ENCODE peak calls at places on chromosome 6, in seven cellular contexts. E, L, Z, Q, H, Y and C are unnamed samples. For H3K79me2, the result is how much of the 10 kb centered on the place peaks cover.

GRCh38 chr6:42007753-42008528 is 42.4 kb upstream of the TAF8 start:
- DNase-seq in E (no peak), L (no peak), Z (no peak), Q (no peak), H (no peak), Y (no peak), C (peak)

GRCh38 chr6:93139408-93140081 is 279.8 kb downstream of the EPHA7 start:
- DNase-seq in E (no peak), L (no peak), Z (no peak), Q (no peak), H (no peak), Y (no peak), C (no peak)

GRCh38 chr6:37074053-37074827 is 68.8 kb downstream of the FGD2 start:
- DNase-seq in E (peak), L (no peak), Z (peak), Q (no peak), H (peak), Y (peak), C (no peak)

GRCh38 chr6:43733471-43734293 is 36.3 kb upstream of the VEGFA start:
- DNase-seq in E (no peak), L (no peak), Z (no peak), Q (no peak), H (no peak), Y (peak), C (peak)

GRCh38 chr6:6915813-6916547 is 191.8 kb upstream of the RREB1 start:
- DNase-seq in E (peak), L (no peak), Z (peak), Q (no peak), H (no peak), Y (peak), C (no peak)

GRCh38 chr6:104728444-104728843 is 131.3 kb downstream of the HACE1 start:
- DNase-seq in E (peak), L (no peak), Z (no peak), Q (no peak), H (no peak), Y (no peak), C (no peak)

GRCh38 chr6:37971711-37972410 is 152.3 kb downstream of the ZFAND3 start:
- DNase-seq in E (peak), L (no peak), Z (no peak), Q (no peak), H (no peak), Y (no peak), C (no peak)

GRCh38 chr6:7021306-7021705 is 86.5 kb upstream of the RREB1 start:
- DNase-seq in E (no peak), L (no peak), Z (no peak), Q (no peak), H (no peak), Y (no peak), C (no peak)

GRCh38 chr6:91575032-91575431 is 988.2 kb upstream of the MAP3K7 start:
- DNase-seq in E (no peak), L (no peak), Z (no peak), Q (no peak), H (no peak), Y (no peak), C (no peak)

GRCh38 chr6:13918686-13919085 is 6.1 kb upstream of the RNF182 start:
- DNase-seq in E (no peak), L (no peak), Z (no peak), Q (no peak), H (no peak), Y (no peak), C (no peak)

GRCh38 chr6:1024587-1024986 is 287.3 kb upstream of the FOXQ1 start:
- DNase-seq in E (peak), L (no peak), Z (peak), Q (no peak), H (no peak), Y (peak), C (no peak)

GRCh38 chr6:79338493-79338892 is 104.0 kb upstream of the HMGN3 start:
- DNase-seq in E (no peak), L (no peak), Z (no peak), Q (no peak), H (no peak), Y (no peak), C (no peak)

GRCh38 chr6:168071620-168072019 is 7.4 kb downstream of the FRMD1 start:
- DNase-seq in E (no peak), L (no peak), Z (no peak), Q (no peak), H (peak), Y (no peak), C (no peak)

GRCh38 chr6:29395331-29395730 is at the start of gene OR12D2:
- DNase-seq in E (no peak), L (no peak), Z (no peak), Q (no peak), H (no peak), Y (no peak), C (no peak)

GRCh38 chr6:3620937-3621336 is 130.6 kb downstream of the PXDC1 start:
- DNase-seq in E (no peak), L (no peak), Z (no peak), Q (no peak), H (no peak), Y (no peak), C (no peak)

GRCh38 chr6:149293244-149293643 is 24.3 kb upstream of the TAB2 start:
- DNase-seq in E (no peak), L (no peak), Z (no peak), Q (no peak), H (no peak), Y (peak), C (no peak)

GRCh38 chr6:13527669-13528051 is 40.3 kb upstream of the GFOD1 start:
- DNase-seq in E (no peak), L (no peak), Z (no peak), Q (no peak), H (no peak), Y (no peak), C (no peak)

GRCh38 chr6:61809004-61809595 is 476.9 kb downstream of the KHDRBS2 start:
- DNase-seq in E (peak), L (peak), Z (peak), Q (peak), H (no peak), Y (peak), C (peak)

GRCh38 chr6:146548898-146549374 is 5.3 kb downstream of the RAB32 start:
- DNase-seq in E (no peak), L (no peak), Z (no peak), Q (no peak), H (peak), Y (no peak), C (no peak)

GRCh38 chr6:53358440-53359087 is 9.8 kb upstream of the ELOVL5 start:
- DNase-seq in E (no peak), L (no peak), Z (no peak), Q (no peak), H (no peak), Y (no peak), C (peak)

GRCh38 chr6:47631248-47632196 is 66.9 kb upstream of the ADGRF4 start:
- DNase-seq in E (peak), L (peak), Z (peak), Q (peak), H (peak), Y (peak), C (peak)

GRCh38 chr6:170271771-170272314 is 19.0 kb downstream of the DLL1 start:
- DNase-seq in E (no peak), L (no peak), Z (no peak), Q (no peak), H (no peak), Y (no peak), C (peak)

GRCh38 chr6:158674342-158674969 is 24.6 kb downstream of the SYTL3 start:
- DNase-seq in E (no peak), L (peak), Z (no peak), Q (no peak), H (no peak), Y (no peak), C (no peak)

GRCh38 chr6:6407061-6407723 is 86.7 kb upstream of the F13A1 start:
- DNase-seq in E (no peak), L (no peak), Z (no peak), Q (no peak), H (no peak), Y (no peak), C (peak)

GRCh38 chr6:98880486-98880885 is 46.1 kb downstream of the POU3F2 start:
- DNase-seq in E (no peak), L (no peak), Z (no peak), Q (no peak), H (no peak), Y (no peak), C (no peak)

GRCh38 chr6:56624728-56625069 is 18.0 kb downstream of the DST start:
- DNase-seq in E (no peak), L (no peak), Z (no peak), Q (no peak), H (no peak), Y (no peak), C (no peak)

GRCh38 chr6:56624046-56624727 is 18.5 kb downstream of the DST start:
- DNase-seq in E (no peak), L (no peak), Z (peak), Q (no peak), H (no peak), Y (no peak), C (no peak)

GRCh38 chr6:56616967-56617366 is 25.7 kb downstream of the DST start:
- DNase-seq in E (no peak), L (no peak), Z (no peak), Q (peak), H (no peak), Y (no peak), C (no peak)

GRCh38 chr6:56618050-56618449 is 24.6 kb downstream of the DST start:
- DNase-seq in E (no peak), L (no peak), Z (peak), Q (no peak), H (peak), Y (no peak), C (no peak)

DNA sequence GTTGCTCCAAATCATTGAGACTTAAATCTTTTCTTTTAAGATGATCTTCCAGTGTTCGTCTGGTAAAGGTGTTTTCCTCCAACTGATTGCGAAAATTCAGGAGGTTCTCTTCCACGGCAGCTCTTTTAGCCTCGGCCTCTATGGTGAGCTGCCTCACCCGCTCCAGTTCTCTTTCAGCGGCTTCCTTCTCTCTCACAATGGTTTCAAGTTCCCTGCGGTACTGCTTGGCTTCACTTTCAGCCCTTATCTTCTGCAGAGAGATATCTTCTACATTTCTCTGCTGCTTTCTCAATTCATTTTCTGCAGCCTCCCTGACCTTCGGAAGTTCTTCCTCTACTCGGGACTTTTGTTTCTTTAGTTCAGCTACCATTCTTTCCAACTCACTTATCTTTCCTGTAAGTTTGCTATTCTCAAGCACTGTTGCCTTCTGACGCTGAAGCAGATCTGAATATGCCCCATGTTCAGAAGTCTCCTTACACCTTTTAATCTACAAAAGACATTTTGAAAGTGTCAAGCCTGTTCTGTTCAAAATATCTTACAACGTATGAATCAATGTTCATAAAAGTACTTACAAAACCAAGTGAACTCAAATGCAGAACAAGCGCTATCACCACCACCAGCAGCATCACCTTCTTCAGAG is 22.3 kb downstream of the DST start:
- DNase-seq in E (no peak), L (no peak), Z (no peak), Q (no peak), H (no peak), Y (no peak), C (no peak)
- H3K79me2 ChIP-seq in E (under half), L (under half), Z (under half), Q (under half), H (under half), Y (under half), C (under half)

DNA sequence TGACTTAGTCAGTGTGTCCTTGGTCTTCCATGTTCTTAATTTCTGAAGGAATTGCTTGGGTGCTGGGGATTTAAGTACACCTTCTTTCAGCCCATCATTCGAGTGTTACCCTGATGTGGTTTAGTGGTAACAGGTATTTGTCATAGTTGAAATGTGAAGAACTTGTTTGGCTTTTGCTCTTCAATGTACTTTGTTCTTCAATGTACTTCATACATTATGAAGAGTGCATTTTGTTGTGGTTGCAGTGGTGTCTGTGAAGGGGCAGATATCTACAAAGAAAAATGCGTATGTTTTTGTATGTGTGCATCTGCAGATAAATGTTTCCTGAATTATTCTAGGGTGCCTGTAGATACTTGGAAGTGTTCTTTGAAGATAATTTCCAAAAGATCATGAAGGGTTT is 111.2 kb upstream of the SUPT3H start:
- DNase-seq in E (no peak), L (no peak), Z (no peak), Q (no peak), H (no peak), Y (no peak), C (no peak)
- H3K79me2 ChIP-seq in E (under half), L (under half), Z (half or more), Q (under half), H (under half), Y (under half), C (under half)

GRCh38 chr6:21900730-21901129 is 307.2 kb downstream of the SOX4 start:
- DNase-seq in E (peak), L (no peak), Z (peak), Q (no peak), H (no peak), Y (peak), C (no peak)
- H3K79me2 ChIP-seq in E (under half), L (under half), Z (under half), Q (under half), H (under half), Y (under half), C (under half)

GRCh38 chr6:24968711-24969110 is 33.0 kb upstream of the RIPOR2 start:
- DNase-seq in E (no peak), L (no peak), Z (no peak), Q (no peak), H (no peak), Y (no peak), C (no peak)

GRCh38 chr6:24971067-24971466 is 35.3 kb upstream of the RIPOR2 start:
- DNase-seq in E (no peak), L (no peak), Z (no peak), Q (no peak), H (no peak), Y (no peak), C (no peak)

GRCh38 chr6:24972551-24972950 is 36.8 kb upstream of the RIPOR2 start:
- DNase-seq in E (no peak), L (no peak), Z (no peak), Q (no peak), H (no peak), Y (no peak), C (no peak)

GRCh38 chr6:24974182-24975171 is 38.7 kb upstream of the RIPOR2 start:
- DNase-seq in E (no peak), L (no peak), Z (peak), Q (no peak), H (no peak), Y (peak), C (no peak)

GRCh38 chr6:24969343-24969860 is 33.6 kb upstream of the RIPOR2 start:
- DNase-seq in E (no peak), L (no peak), Z (no peak), Q (no peak), H (no peak), Y (no peak), C (no peak)
- H3K79me2 ChIP-seq in E (under half), L (under half), Z (under half), Q (under half), H (under half), Y (under half), C (under half)

GRCh38 chr6:154852700-154853099 is 119.5 kb downstream of the SCAF8 start:
- DNase-seq in E (peak), L (no peak), Z (peak), Q (no peak), H (no peak), Y (no peak), C (no peak)
- H3K79me2 ChIP-seq in E (under half), L (half or more), Z (half or more), Q (half or more), H (half or more), Y (under half), C (under half)

GRCh38 chr6:150752409-150752808 is 113.1 kb upstream of the MTHFD1L start:
- DNase-seq in E (no peak), L (no peak), Z (no peak), Q (no peak), H (no peak), Y (peak), C (no peak)

GRCh38 chr6:150745896-150746295 is 119.6 kb upstream of the MTHFD1L start:
- DNase-seq in E (no peak), L (no peak), Z (no peak), Q (no peak), H (no peak), Y (no peak), C (no peak)

GRCh38 chr6:150747155-150747554 is 118.3 kb upstream of the MTHFD1L start:
- DNase-seq in E (no peak), L (no peak), Z (no peak), Q (no peak), H (no peak), Y (no peak), C (no peak)

GRCh38 chr6:150751296-150751695 is 114.2 kb upstream of the MTHFD1L start:
- DNase-seq in E (no peak), L (no peak), Z (peak), Q (no peak), H (no peak), Y (peak), C (no peak)

GRCh38 chr6:150749091-150749670 is 116.3 kb upstream of the MTHFD1L start:
- DNase-seq in E (no peak), L (no peak), Z (no peak), Q (no peak), H (no peak), Y (no peak), C (no peak)
- H3K79me2 ChIP-seq in E (under half), L (under half), Z (under half), Q (under half), H (under half), Y (under half), C (under half)

GRCh38 chr6:34645627-34646026 is 50.9 kb downstream of the ILRUN start:
- DNase-seq in E (no peak), L (no peak), Z (no peak), Q (no peak), H (no peak), Y (no peak), C (no peak)

GRCh38 chr6:34648808-34649207 is 47.8 kb downstream of the ILRUN start:
- DNase-seq in E (no peak), L (no peak), Z (no peak), Q (no peak), H (no peak), Y (no peak), C (no peak)

GRCh38 chr6:34642427-34642826 is 54.1 kb downstream of the ILRUN start:
- DNase-seq in E (no peak), L (no peak), Z (no peak), Q (no peak), H (no peak), Y (no peak), C (no peak)

GRCh38 chr6:34646714-34647113 is 49.9 kb downstream of the ILRUN start:
- DNase-seq in E (no peak), L (no peak), Z (no peak), Q (no peak), H (no peak), Y (no peak), C (no peak)

DNA sequence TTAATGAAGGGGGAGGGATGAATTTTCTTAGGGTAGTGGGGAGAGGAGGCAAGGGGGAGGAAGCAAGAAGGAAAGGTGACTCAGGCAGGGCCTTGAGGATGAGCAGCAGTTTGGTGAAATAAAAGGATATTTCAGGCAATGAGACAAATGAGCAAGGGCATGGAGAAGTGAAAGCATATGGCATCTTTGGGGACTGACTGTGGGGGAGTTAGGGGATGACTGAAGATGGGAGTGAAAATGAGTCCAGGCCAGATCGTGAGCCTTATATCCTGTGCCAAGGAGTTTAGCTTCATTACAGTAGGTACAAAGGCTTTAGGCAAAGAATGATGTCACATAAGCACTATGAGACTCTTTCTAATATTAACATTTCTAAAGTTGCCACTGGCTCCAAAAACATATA is 51.9 kb downstream of the ILRUN start:
- DNase-seq in E (no peak), L (no peak), Z (peak), Q (no peak), H (no peak), Y (no peak), C (no peak)
- H3K79me2 ChIP-seq in E (under half), L (under half), Z (half or more), Q (under half), H (under half), Y (half or more), C (under half)

DNA sequence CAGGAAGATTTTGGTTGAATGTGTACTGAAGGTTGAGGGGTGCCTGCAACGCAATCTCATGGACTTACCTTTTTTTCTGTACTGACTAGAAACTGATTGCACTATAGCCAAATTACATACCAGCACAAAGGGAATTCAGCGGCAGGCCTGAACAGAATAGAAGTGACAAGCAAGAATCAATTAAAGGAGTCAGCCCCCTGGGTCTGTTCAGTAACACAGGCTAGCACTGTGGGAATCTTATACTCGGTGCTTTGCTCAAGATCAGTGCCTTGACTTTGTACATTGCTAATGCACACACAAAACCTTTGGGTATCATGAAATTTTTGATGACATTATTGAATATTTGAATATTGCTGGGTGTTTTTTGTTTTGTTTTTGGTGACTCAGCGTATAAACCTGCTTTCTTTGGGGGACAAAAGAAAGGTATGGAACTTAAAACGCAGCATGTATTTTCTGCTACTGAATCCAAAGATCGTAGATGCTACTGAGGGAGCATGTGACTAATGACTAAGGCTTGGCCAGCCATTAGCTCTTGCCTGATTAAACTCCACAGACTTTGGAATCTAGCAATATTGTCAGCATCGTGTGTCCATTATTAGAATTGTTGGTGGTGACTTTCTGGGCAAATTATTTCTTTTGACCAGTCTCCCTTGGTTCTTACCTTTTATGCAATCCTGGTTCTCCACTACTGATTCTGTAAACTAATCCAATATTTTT is 236.6 kb downstream of the ARID1B start:
- DNase-seq in E (no peak), L (no peak), Z (no peak), Q (peak), H (no peak), Y (no peak), C (no peak)
- H3K79me2 ChIP-seq in E (under half), L (half or more), Z (half or more), Q (half or more), H (half or more), Y (half or more), C (half or more)

DNA sequence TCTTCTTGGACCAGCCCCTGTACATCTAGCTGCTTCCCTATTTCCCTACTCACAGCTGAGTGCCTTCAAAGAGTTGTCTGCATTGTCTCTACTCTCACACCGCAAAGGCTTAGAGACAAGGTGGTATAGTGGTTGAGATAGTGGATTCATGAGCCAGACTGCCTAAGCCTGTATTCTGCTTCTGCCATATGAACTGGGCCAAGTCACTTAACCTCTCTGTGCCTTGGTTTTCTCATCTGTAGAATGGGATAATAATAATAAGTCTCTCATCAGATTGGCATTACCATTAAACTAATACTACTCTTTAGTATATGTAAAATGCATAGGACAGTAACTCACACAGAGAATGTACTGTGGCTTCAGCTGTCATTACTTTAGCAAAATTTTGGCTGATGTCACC is 156.2 kb downstream of the ADAT2 start:
- DNase-seq in E (no peak), L (no peak), Z (no peak), Q (no peak), H (no peak), Y (no peak), C (no peak)
- H3K79me2 ChIP-seq in E (under half), L (under half), Z (under half), Q (under half), H (under half), Y (under half), C (under half)